ENCODE peak calls at places on chromosomes 5 and 9, in nine cellular contexts. One of them, this sample, is unnamed.

GRCh38 chr9:114221706-114222465 is 66.5 kb downstream of the COL27A1 start:
- DNase-seq in endothelial cell: no peak
- DNase-seq in iPS DF 19.7: no peak
- DNase-seq in activated CD4-positive, alpha-beta memory T cell treated with anti-CD3 and anti-CD28 coated beads, Interleukin-2, amount 10 ng/mL, durations not matched to agents 7 days and 5 days: no peak
- DNase-seq in C1 segment of cervical spinal cord: no peak
- DNase-seq in sciatic nerve: no peak
- DNase-seq in HTR-8/SVneo: no peak
- DNase-seq in tibial artery: no peak
- DNase-seq in substantia nigra: no peak
- DNase-seq in this sample: no peak

GRCh38 chr5:124494540-124495116 is 251.8 kb downstream of the ZNF608 start:
- DNase-seq in endothelial cell: no peak
- DNase-seq in sciatic nerve: no peak
- DNase-seq in HTR-8/SVneo: no peak
- DNase-seq in tibial artery: no peak
- DNase-seq in substantia nigra: no peak
- DNase-seq in C1 segment of cervical spinal cord: no peak
- DNase-seq in iPS DF 19.7: no peak
- DNase-seq in activated CD4-positive, alpha-beta memory T cell treated with anti-CD3 and anti-CD28 coated beads, Interleukin-2, amount 10 ng/mL, durations not matched to agents 7 days and 5 days: no peak
- DNase-seq in this sample: no peak

GRCh38 chr5:116045821-116046220 is 13.5 kb downstream of the ARL14EPL start:
- DNase-seq in substantia nigra: no peak
- DNase-seq in sciatic nerve: no peak
- DNase-seq in endothelial cell: no peak
- DNase-seq in iPS DF 19.7: no peak
- DNase-seq in HTR-8/SVneo: no peak
- DNase-seq in activated CD4-positive, alpha-beta memory T cell treated with anti-CD3 and anti-CD28 coated beads, Interleukin-2, amount 10 ng/mL, durations not matched to agents 7 days and 5 days: no peak
- DNase-seq in tibial artery: no peak
- DNase-seq in C1 segment of cervical spinal cord: no peak
- DNase-seq in this sample: no peak

GRCh38 chr5:171801839-171802238 is 16.2 kb downstream of the SMIM23 start:
- DNase-seq in sciatic nerve: no peak
- DNase-seq in HTR-8/SVneo: no peak
- DNase-seq in C1 segment of cervical spinal cord: no peak
- DNase-seq in endothelial cell: no peak
- DNase-seq in activated CD4-positive, alpha-beta memory T cell treated with anti-CD3 and anti-CD28 coated beads, Interleukin-2, amount 10 ng/mL, durations not matched to agents 7 days and 5 days: no peak
- DNase-seq in iPS DF 19.7: no peak
- DNase-seq in tibial artery: no peak
- DNase-seq in substantia nigra: no peak
- DNase-seq in this sample: no peak

GRCh38 chr5:62082370-62082778 is 223.6 kb upstream of the KIF2A start:
- DNase-seq in iPS DF 19.7: no peak
- DNase-seq in activated CD4-positive, alpha-beta memory T cell treated with anti-CD3 and anti-CD28 coated beads, Interleukin-2, amount 10 ng/mL, durations not matched to agents 7 days and 5 days: no peak
- DNase-seq in HTR-8/SVneo: peak
- DNase-seq in endothelial cell: no peak
- DNase-seq in substantia nigra: no peak
- DNase-seq in C1 segment of cervical spinal cord: no peak
- DNase-seq in tibial artery: no peak
- DNase-seq in sciatic nerve: no peak
- DNase-seq in this sample: no peak

GRCh38 chr9:32350682-32351081 is 33.8 kb upstream of the ACO1 start:
- DNase-seq in substantia nigra: no peak
- DNase-seq in sciatic nerve: no peak
- DNase-seq in iPS DF 19.7: no peak
- DNase-seq in HTR-8/SVneo: peak
- DNase-seq in activated CD4-positive, alpha-beta memory T cell treated with anti-CD3 and anti-CD28 coated beads, Interleukin-2, amount 10 ng/mL, durations not matched to agents 7 days and 5 days: no peak
- DNase-seq in C1 segment of cervical spinal cord: no peak
- DNase-seq in tibial artery: no peak
- DNase-seq in endothelial cell: no peak
- DNase-seq in this sample: no peak

GRCh38 chr5:42756630-42757601 is at the start of gene CCDC152:
- DNase-seq in substantia nigra: no peak
- DNase-seq in tibial artery: no peak
- DNase-seq in activated CD4-positive, alpha-beta memory T cell treated with anti-CD3 and anti-CD28 coated beads, Interleukin-2, amount 10 ng/mL, durations not matched to agents 7 days and 5 days: peak
- DNase-seq in HTR-8/SVneo: peak
- DNase-seq in iPS DF 19.7: no peak
- DNase-seq in sciatic nerve: no peak
- DNase-seq in endothelial cell: peak
- DNase-seq in C1 segment of cervical spinal cord: no peak
- DNase-seq in this sample: no peak

GRCh38 chr5:59483971-59484472 is 409.5 kb downstream of the PDE4D start:
- DNase-seq in tibial artery: no peak
- DNase-seq in endothelial cell: no peak
- DNase-seq in C1 segment of cervical spinal cord: no peak
- DNase-seq in sciatic nerve: no peak
- DNase-seq in HTR-8/SVneo: peak
- DNase-seq in iPS DF 19.7: no peak
- DNase-seq in substantia nigra: no peak
- DNase-seq in activated CD4-positive, alpha-beta memory T cell treated with anti-CD3 and anti-CD28 coated beads, Interleukin-2, amount 10 ng/mL, durations not matched to agents 7 days and 5 days: no peak
- DNase-seq in this sample: no peak

GRCh38 chr9:93080406-93080805 is 15.6 kb upstream of the CARD19 start:
- DNase-seq in endothelial cell: no peak
- DNase-seq in iPS DF 19.7: no peak
- DNase-seq in sciatic nerve: peak
- DNase-seq in HTR-8/SVneo: no peak
- DNase-seq in activated CD4-positive, alpha-beta memory T cell treated with anti-CD3 and anti-CD28 coated beads, Interleukin-2, amount 10 ng/mL, durations not matched to agents 7 days and 5 days: no peak
- DNase-seq in C1 segment of cervical spinal cord: no peak
- DNase-seq in tibial artery: peak
- DNase-seq in substantia nigra: no peak
- DNase-seq in this sample: no peak

GRCh38 chr5:149561848-149562247 is 10.6 kb upstream of the CSNK1A1 start:
- DNase-seq in tibial artery: no peak
- DNase-seq in substantia nigra: no peak
- DNase-seq in iPS DF 19.7: peak
- DNase-seq in sciatic nerve: no peak
- DNase-seq in endothelial cell: no peak
- DNase-seq in C1 segment of cervical spinal cord: no peak
- DNase-seq in HTR-8/SVneo: peak
- DNase-seq in activated CD4-positive, alpha-beta memory T cell treated with anti-CD3 and anti-CD28 coated beads, Interleukin-2, amount 10 ng/mL, durations not matched to agents 7 days and 5 days: no peak
- DNase-seq in this sample: no peak

GRCh38 chr9:112753725-112754124 is 3.2 kb downstream of the SNX30 start:
- DNase-seq in endothelial cell: no peak
- DNase-seq in activated CD4-positive, alpha-beta memory T cell treated with anti-CD3 and anti-CD28 coated beads, Interleukin-2, amount 10 ng/mL, durations not matched to agents 7 days and 5 days: no peak
- DNase-seq in sciatic nerve: no peak
- DNase-seq in substantia nigra: no peak
- DNase-seq in iPS DF 19.7: no peak
- DNase-seq in tibial artery: no peak
- DNase-seq in HTR-8/SVneo: peak
- DNase-seq in C1 segment of cervical spinal cord: no peak
- DNase-seq in this sample: no peak

GRCh38 chr9:108182950-108183381 is 672.8 kb downstream of the ACTL7B start:
- DNase-seq in HTR-8/SVneo: no peak
- DNase-seq in activated CD4-positive, alpha-beta memory T cell treated with anti-CD3 and anti-CD28 coated beads, Interleukin-2, amount 10 ng/mL, durations not matched to agents 7 days and 5 days: no peak
- DNase-seq in C1 segment of cervical spinal cord: no peak
- DNase-seq in sciatic nerve: no peak
- DNase-seq in tibial artery: no peak
- DNase-seq in iPS DF 19.7: no peak
- DNase-seq in substantia nigra: no peak
- DNase-seq in endothelial cell: no peak
- DNase-seq in this sample: no peak

GRCh38 chr5:124841829-124842712 is 95.6 kb upstream of the ZNF608 start:
- DNase-seq in HTR-8/SVneo: no peak
- DNase-seq in activated CD4-positive, alpha-beta memory T cell treated with anti-CD3 and anti-CD28 coated beads, Interleukin-2, amount 10 ng/mL, durations not matched to agents 7 days and 5 days: no peak
- DNase-seq in sciatic nerve: no peak
- DNase-seq in C1 segment of cervical spinal cord: no peak
- DNase-seq in substantia nigra: no peak
- DNase-seq in tibial artery: peak
- DNase-seq in endothelial cell: no peak
- DNase-seq in iPS DF 19.7: no peak
- DNase-seq in this sample: no peak

GRCh38 chr5:22560115-22560514 is 293.0 kb downstream of the CDH12 start:
- DNase-seq in substantia nigra: no peak
- DNase-seq in C1 segment of cervical spinal cord: no peak
- DNase-seq in activated CD4-positive, alpha-beta memory T cell treated with anti-CD3 and anti-CD28 coated beads, Interleukin-2, amount 10 ng/mL, durations not matched to agents 7 days and 5 days: no peak
- DNase-seq in tibial artery: no peak
- DNase-seq in HTR-8/SVneo: peak
- DNase-seq in sciatic nerve: no peak
- DNase-seq in iPS DF 19.7: no peak
- DNase-seq in endothelial cell: no peak
- DNase-seq in this sample: no peak

GRCh38 chr9:129160712-129161533 is 17.1 kb downstream of the IER5L start:
- DNase-seq in tibial artery: no peak
- DNase-seq in activated CD4-positive, alpha-beta memory T cell treated with anti-CD3 and anti-CD28 coated beads, Interleukin-2, amount 10 ng/mL, durations not matched to agents 7 days and 5 days: no peak
- DNase-seq in endothelial cell: no peak
- DNase-seq in substantia nigra: no peak
- DNase-seq in HTR-8/SVneo: no peak
- DNase-seq in C1 segment of cervical spinal cord: no peak
- DNase-seq in iPS DF 19.7: no peak
- DNase-seq in sciatic nerve: no peak
- DNase-seq in this sample: no peak

GRCh38 chr9:116039312-116039711 is 114.3 kb upstream of the PAPPA start:
- DNase-seq in substantia nigra: no peak
- DNase-seq in sciatic nerve: no peak
- DNase-seq in activated CD4-positive, alpha-beta memory T cell treated with anti-CD3 and anti-CD28 coated beads, Interleukin-2, amount 10 ng/mL, durations not matched to agents 7 days and 5 days: no peak
- DNase-seq in endothelial cell: no peak
- DNase-seq in HTR-8/SVneo: no peak
- DNase-seq in iPS DF 19.7: no peak
- DNase-seq in C1 segment of cervical spinal cord: no peak
- DNase-seq in tibial artery: no peak
- DNase-seq in this sample: no peak

GRCh38 chr5:141868541-141868940 is 9.7 kb downstream of the PCDH1 start:
- DNase-seq in endothelial cell: no peak
- DNase-seq in substantia nigra: no peak
- DNase-seq in tibial artery: no peak
- DNase-seq in HTR-8/SVneo: no peak
- DNase-seq in C1 segment of cervical spinal cord: no peak
- DNase-seq in sciatic nerve: no peak
- DNase-seq in activated CD4-positive, alpha-beta memory T cell treated with anti-CD3 and anti-CD28 coated beads, Interleukin-2, amount 10 ng/mL, durations not matched to agents 7 days and 5 days: no peak
- DNase-seq in iPS DF 19.7: no peak
- DNase-seq in this sample: no peak

GRCh38 chr5:56585466-56585865 is 229.9 kb upstream of the MAP3K1 start:
- DNase-seq in activated CD4-positive, alpha-beta memory T cell treated with anti-CD3 and anti-CD28 coated beads, Interleukin-2, amount 10 ng/mL, durations not matched to agents 7 days and 5 days: no peak
- DNase-seq in iPS DF 19.7: no peak
- DNase-seq in tibial artery: no peak
- DNase-seq in C1 segment of cervical spinal cord: no peak
- DNase-seq in sciatic nerve: no peak
- DNase-seq in endothelial cell: no peak
- DNase-seq in substantia nigra: no peak
- DNase-seq in HTR-8/SVneo: no peak
- DNase-seq in this sample: no peak

GRCh38 chr9:93304574-93305496 is 120.9 kb downstream of the WNK2 start:
- DNase-seq in iPS DF 19.7: peak
- DNase-seq in activated CD4-positive, alpha-beta memory T cell treated with anti-CD3 and anti-CD28 coated beads, Interleukin-2, amount 10 ng/mL, durations not matched to agents 7 days and 5 days: peak
- DNase-seq in endothelial cell: peak
- DNase-seq in substantia nigra: peak
- DNase-seq in C1 segment of cervical spinal cord: no peak
- DNase-seq in sciatic nerve: peak
- DNase-seq in HTR-8/SVneo: peak
- DNase-seq in tibial artery: peak
- DNase-seq in this sample: no peak

GRCh38 chr5:124605516-124605915 is 140.9 kb downstream of the ZNF608 start:
- DNase-seq in endothelial cell: no peak
- DNase-seq in C1 segment of cervical spinal cord: no peak
- DNase-seq in substantia nigra: no peak
- DNase-seq in sciatic nerve: no peak
- DNase-seq in HTR-8/SVneo: no peak
- DNase-seq in tibial artery: peak
- DNase-seq in iPS DF 19.7: no peak
- DNase-seq in activated CD4-positive, alpha-beta memory T cell treated with anti-CD3 and anti-CD28 coated beads, Interleukin-2, amount 10 ng/mL, durations not matched to agents 7 days and 5 days: no peak
- DNase-seq in this sample: no peak

GRCh38 chr9:119898316-119898715 is 529.1 kb upstream of the BRINP1 start:
- DNase-seq in HTR-8/SVneo: no peak
- DNase-seq in substantia nigra: no peak
- DNase-seq in C1 segment of cervical spinal cord: no peak
- DNase-seq in iPS DF 19.7: no peak
- DNase-seq in activated CD4-positive, alpha-beta memory T cell treated with anti-CD3 and anti-CD28 coated beads, Interleukin-2, amount 10 ng/mL, durations not matched to agents 7 days and 5 days: no peak
- DNase-seq in endothelial cell: no peak
- DNase-seq in sciatic nerve: no peak
- DNase-seq in tibial artery: no peak
- DNase-seq in this sample: no peak

GRCh38 chr9:31671011-31671410 is 713.4 kb upstream of the ACO1 start:
- DNase-seq in activated CD4-positive, alpha-beta memory T cell treated with anti-CD3 and anti-CD28 coated beads, Interleukin-2, amount 10 ng/mL, durations not matched to agents 7 days and 5 days: no peak
- DNase-seq in sciatic nerve: no peak
- DNase-seq in tibial artery: no peak
- DNase-seq in substantia nigra: no peak
- DNase-seq in C1 segment of cervical spinal cord: no peak
- DNase-seq in iPS DF 19.7: no peak
- DNase-seq in endothelial cell: no peak
- DNase-seq in HTR-8/SVneo: no peak
- DNase-seq in this sample: no peak